ENCODE peak calls at places on chromosomes 1 and 21, in six cellular contexts. One of them, this sample, is unnamed.

GRCh38 chr1:40906781-40907400 is 44.7 kb upstream of the CITED4 start:
- DNase-seq in adrenal gland: no peak
- DNase-seq in glomerular endothelial cell: no peak
- DNase-seq in ovary: no peak
- DNase-seq in GM12892: no peak
- DNase-seq in RWPE1: no peak
- DNase-seq in this sample: no peak

GRCh38 chr1:95067069-95067468 is 5.7 kb downstream of the ALG14 start:
- DNase-seq in adrenal gland: peak
- DNase-seq in glomerular endothelial cell: no peak
- DNase-seq in ovary: no peak
- DNase-seq in GM12892: no peak
- DNase-seq in RWPE1: no peak
- DNase-seq in this sample: no peak

GRCh38 chr1:37989381-37989930 is 366 bp downstream of the SF3A3 start:
- DNase-seq in adrenal gland: peak
- DNase-seq in glomerular endothelial cell: no peak
- DNase-seq in ovary: no peak
- DNase-seq in GM12892: no peak
- DNase-seq in RWPE1: no peak
- DNase-seq in this sample: no peak

GRCh38 chr21:15706686-15707085 is 23.1 kb upstream of the USP25 start:
- DNase-seq in adrenal gland: no peak
- DNase-seq in glomerular endothelial cell: no peak
- DNase-seq in ovary: no peak
- DNase-seq in GM12892: no peak
- DNase-seq in RWPE1: peak
- DNase-seq in this sample: no peak

GRCh38 chr1:50976890-50977574 is 7.0 kb downstream of the CDKN2C start:
- DNase-seq in adrenal gland: peak
- DNase-seq in glomerular endothelial cell: no peak
- DNase-seq in ovary: peak
- DNase-seq in GM12892: peak
- DNase-seq in RWPE1: peak
- DNase-seq in this sample: no peak

GRCh38 chr1:237864338-237865244 is 26.1 kb downstream of the ZP4 start:
- DNase-seq in adrenal gland: peak
- DNase-seq in glomerular endothelial cell: no peak
- DNase-seq in ovary: peak
- DNase-seq in GM12892: peak
- DNase-seq in RWPE1: peak
- DNase-seq in this sample: no peak

GRCh38 chr1:150162582-150162861 is 12.8 kb downstream of the PLEKHO1 start:
- DNase-seq in adrenal gland: no peak
- DNase-seq in glomerular endothelial cell: no peak
- DNase-seq in ovary: no peak
- DNase-seq in GM12892: no peak
- DNase-seq in RWPE1: no peak
- DNase-seq in this sample: no peak

GRCh38 chr1:12549460-12550349 is 68.3 kb downstream of the DHRS3 start:
- DNase-seq in adrenal gland: peak
- DNase-seq in glomerular endothelial cell: peak
- DNase-seq in ovary: peak
- DNase-seq in GM12892: no peak
- DNase-seq in RWPE1: peak
- DNase-seq in this sample: no peak

GRCh38 chr1:10639301-10640078 is 157.0 kb downstream of the CASZ1 start:
- DNase-seq in adrenal gland: no peak
- DNase-seq in glomerular endothelial cell: no peak
- DNase-seq in ovary: no peak
- DNase-seq in GM12892: no peak
- DNase-seq in RWPE1: no peak
- DNase-seq in this sample: no peak

GRCh38 chr1:223747838-223748335 is 35.5 kb downstream of the CAPN2 start:
- DNase-seq in adrenal gland: peak
- DNase-seq in glomerular endothelial cell: no peak
- DNase-seq in ovary: peak
- DNase-seq in GM12892: no peak
- DNase-seq in RWPE1: no peak
- DNase-seq in this sample: no peak

GRCh38 chr1:76068953-76069561 is 5.5 kb upstream of the ST6GALNAC3 start:
- DNase-seq in adrenal gland: no peak
- DNase-seq in glomerular endothelial cell: no peak
- DNase-seq in ovary: no peak
- DNase-seq in GM12892: no peak
- DNase-seq in RWPE1: no peak
- DNase-seq in this sample: no peak

GRCh38 chr1:184078564-184079107 is 27.1 kb downstream of the TSEN15 start:
- DNase-seq in adrenal gland: no peak
- DNase-seq in glomerular endothelial cell: no peak
- DNase-seq in ovary: no peak
- DNase-seq in GM12892: no peak
- DNase-seq in RWPE1: no peak
- DNase-seq in this sample: no peak

GRCh38 chr1:7418442-7419080 is 352.5 kb upstream of the VAMP3 start:
- DNase-seq in adrenal gland: no peak
- DNase-seq in glomerular endothelial cell: no peak
- DNase-seq in ovary: peak
- DNase-seq in GM12892: peak
- DNase-seq in RWPE1: no peak
- DNase-seq in this sample: peak

GRCh38 chr1:10714337-10715114 is 81.9 kb downstream of the CASZ1 start:
- DNase-seq in adrenal gland: no peak
- DNase-seq in glomerular endothelial cell: no peak
- DNase-seq in ovary: no peak
- DNase-seq in GM12892: no peak
- DNase-seq in RWPE1: no peak
- DNase-seq in this sample: no peak

GRCh38 chr1:153483776-153484175 is 23.3 kb upstream of the S100A7 start:
- DNase-seq in adrenal gland: no peak
- DNase-seq in glomerular endothelial cell: no peak
- DNase-seq in ovary: no peak
- DNase-seq in GM12892: no peak
- DNase-seq in RWPE1: no peak
- DNase-seq in this sample: no peak

GRCh38 chr1:35264035-35264434 is 4.5 kb upstream of the ZMYM4 start:
- DNase-seq in adrenal gland: no peak
- DNase-seq in glomerular endothelial cell: no peak
- DNase-seq in ovary: no peak
- DNase-seq in GM12892: no peak
- DNase-seq in RWPE1: no peak
- DNase-seq in this sample: no peak

GRCh38 chr1:178536844-178537371 is 24.0 kb downstream of the TEX35 start:
- DNase-seq in adrenal gland: peak
- DNase-seq in glomerular endothelial cell: no peak
- DNase-seq in ovary: peak
- DNase-seq in GM12892: no peak
- DNase-seq in RWPE1: peak
- DNase-seq in this sample: peak

GRCh38 chr1:54872041-54872342 is 15.0 kb downstream of the DHCR24 start:
- DNase-seq in adrenal gland: no peak
- DNase-seq in glomerular endothelial cell: no peak
- DNase-seq in ovary: no peak
- DNase-seq in GM12892: no peak
- DNase-seq in RWPE1: no peak
- DNase-seq in this sample: no peak

GRCh38 chr1:181112071-181112929 is 23.8 kb downstream of the IER5 start:
- DNase-seq in adrenal gland: peak
- DNase-seq in glomerular endothelial cell: no peak
- DNase-seq in ovary: peak
- DNase-seq in GM12892: no peak
- DNase-seq in RWPE1: peak
- DNase-seq in this sample: no peak

GRCh38 chr21:30349572-30349971 is 1.2 kb upstream of the KRTAP23-1 start:
- DNase-seq in adrenal gland: no peak
- DNase-seq in glomerular endothelial cell: no peak
- DNase-seq in ovary: no peak
- DNase-seq in GM12892: no peak
- DNase-seq in RWPE1: peak
- DNase-seq in this sample: no peak

GRCh38 chr1:22702255-22702654 is 8.4 kb upstream of the EPHB2 start:
- DNase-seq in adrenal gland: no peak
- DNase-seq in glomerular endothelial cell: no peak
- DNase-seq in ovary: no peak
- DNase-seq in GM12892: no peak
- DNase-seq in RWPE1: no peak
- DNase-seq in this sample: no peak

This sample was measured in vagina.